ENCODE peak calls at places on chromosomes 4 and X, in four cellular contexts. G is K562, F is HepG2, E is GM12878. T is an unnamed sample.

GRCh38 chrX:119790977-119791436 is 423 bp downstream of the RPL39 start:
- DNase-seq in E (no peak), G (peak), F (peak), T (no peak)

GRCh38 chr4:31617667-31618066 is 897.5 kb downstream of the PCDH7 start:
- DNase-seq in E (no peak), G (no peak), F (no peak), T (no peak)

GRCh38 chr4:185304944-185305690 is 90.6 kb downstream of the LRP2BP start:
- DNase-seq in G (no peak), F (peak), E (peak), T (no peak)

GRCh38 chr4:116143221-116143620 is 942.2 kb downstream of the TRAM1L1 start:
- DNase-seq in F (no peak), G (no peak), E (no peak), T (no peak)

GRCh38 chr4:88467392-88467791 is 10.5 kb downstream of the HERC5 start:
- DNase-seq in E (no peak), F (no peak), G (no peak), T (no peak)

GRCh38 chr4:88600129-88600849 is 8.0 kb downstream of the HERC3 start:
- DNase-seq in E (no peak), G (no peak), F (no peak), T (no peak)

GRCh38 chr4:81628489-81628888 is 156.8 kb upstream of the RASGEF1B start:
- DNase-seq in E (no peak), G (no peak), F (peak), T (no peak)

GRCh38 chrX:5916945-5917344 is 311.7 kb downstream of the NLGN4X start:
- DNase-seq in E (no peak), G (no peak), F (no peak), T (no peak)

GRCh38 chr4:5720157-5720850 is 9.3 kb downstream of the EVC start:
- DNase-seq in F (no peak), G (no peak), E (no peak), T (no peak)

GRCh38 chr4:188781655-188782054 is 642.4 kb downstream of the TRIML1 start:
- DNase-seq in F (peak), G (no peak), E (no peak), T (peak)

GRCh38 chrX:104428231-104428630 is 137.8 kb upstream of the IL1RAPL2 start:
- DNase-seq in G (no peak), F (no peak), E (no peak), T (no peak)

GRCh38 chrX:136034622-136035021 is 49.4 kb downstream of the SLC9A6 start:
- DNase-seq in E (no peak), G (no peak), F (no peak), T (no peak)

GRCh38 chrX:2451456-2452316 is 49.1 kb downstream of the DHRSX start:
- DNase-seq in E (no peak), F (no peak), G (peak), T (no peak)

GRCh38 chrX:3075959-3076358 is 34.7 kb downstream of the ARSF start:
- DNase-seq in G (no peak), E (no peak), F (no peak), T (no peak)

GRCh38 chrX:155745792-155746191 is 133.0 kb upstream of the TMLHE start:
- DNase-seq in G (peak), F (peak), E (no peak), T (peak)

GRCh38 chrX:54710920-54711319 is 87.1 kb downstream of the ITIH6 start:
- DNase-seq in G (no peak), E (no peak), F (no peak), T (no peak)

GRCh38 chr4:70632028-70632427 is 3.5 kb downstream of the ENAM start:
- DNase-seq in E (no peak), F (no peak), G (no peak), T (no peak)

GRCh38 chr4:4762909-4763814 is 96.3 kb upstream of the MSX1 start:
- DNase-seq in G (no peak), F (no peak), E (peak), T (peak)

GRCh38 chrX:57286507-57287251 is at the start of gene FAAH2:
- DNase-seq in F (peak), G (peak), E (peak), T (no peak)

GRCh38 chr4:105605493-105605892 is 53.1 kb downstream of the ARHGEF38 start:
- DNase-seq in F (no peak), E (no peak), G (no peak), T (no peak)

GRCh38 chrX:37685452-37686347 is at the start of gene XK:
- DNase-seq in G (peak), F (no peak), E (no peak), T (peak)

GRCh38 chrX:102976290-102976689 is 39.2 kb downstream of the RAB40AL start:
- DNase-seq in G (no peak), F (no peak), E (no peak), T (no peak)

GRCh38 chr4:175330652-175331051 is 412.5 kb downstream of the ADAM29 start:
- DNase-seq in F (no peak), E (no peak), G (no peak), T (no peak)

GRCh38 chr4:854356-854755 is 28.4 kb upstream of the CPLX1 start:
- DNase-seq in G (no peak), F (no peak), E (no peak), T (no peak)

GRCh38 chr4:3385719-3386440 is 55.9 kb upstream of the HGFAC start:
- DNase-seq in E (no peak), G (no peak), F (no peak), T (no peak)

GRCh38 chr4:184787766-184788503 is 37.8 kb downstream of the ACSL1 start:
- DNase-seq in G (no peak), E (no peak), F (no peak), T (no peak)

GRCh38 chr4:185282968-185283367 is 73.6 kb downstream of the SNX25 start:
- DNase-seq in G (peak), E (no peak), F (no peak), T (no peak)

GRCh38 chr4:11424000-11424399 is 4.7 kb downstream of the HS3ST1 start:
- DNase-seq in G (peak), F (peak), E (no peak), T (peak)

GRCh38 chr4:30757357-30757756 is 37.2 kb downstream of the PCDH7 start:
- DNase-seq in F (no peak), G (no peak), E (no peak), T (no peak)

GRCh38 chrX:20515841-20516461 is 249.2 kb upstream of the RPS6KA3 start:
- DNase-seq in E (peak), G (no peak), F (peak), T (no peak)
- TF ChIP-seq FOXK2 in E (no peak), G (no peak), F (no peak), T (no peak)

DNA sequence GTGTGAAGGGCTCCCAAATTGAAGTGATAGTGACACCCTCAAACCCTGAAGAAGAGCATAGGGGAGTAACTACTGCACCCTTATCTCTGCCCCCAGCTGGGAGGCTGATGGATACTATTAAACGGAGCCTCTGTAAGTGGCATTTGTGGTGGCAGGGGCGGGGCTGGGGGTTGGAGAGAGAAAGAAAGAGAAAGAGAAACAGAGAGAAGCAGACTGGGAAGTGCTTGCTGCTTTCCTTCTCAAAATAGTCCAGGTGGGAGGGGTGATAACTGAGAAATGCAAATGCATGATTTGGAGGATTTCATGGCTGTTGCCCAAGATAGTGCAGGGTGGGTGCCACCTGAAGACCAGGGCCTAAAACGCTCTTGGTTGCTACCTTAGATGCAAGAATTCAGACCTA is 253.5 kb upstream of the GATB start:
- DNase-seq in E (peak), G (no peak), F (no peak), T (no peak)
- TF ChIP-seq FOXK2 in E (no peak), G (no peak), F (no peak), T (no peak)

DNA sequence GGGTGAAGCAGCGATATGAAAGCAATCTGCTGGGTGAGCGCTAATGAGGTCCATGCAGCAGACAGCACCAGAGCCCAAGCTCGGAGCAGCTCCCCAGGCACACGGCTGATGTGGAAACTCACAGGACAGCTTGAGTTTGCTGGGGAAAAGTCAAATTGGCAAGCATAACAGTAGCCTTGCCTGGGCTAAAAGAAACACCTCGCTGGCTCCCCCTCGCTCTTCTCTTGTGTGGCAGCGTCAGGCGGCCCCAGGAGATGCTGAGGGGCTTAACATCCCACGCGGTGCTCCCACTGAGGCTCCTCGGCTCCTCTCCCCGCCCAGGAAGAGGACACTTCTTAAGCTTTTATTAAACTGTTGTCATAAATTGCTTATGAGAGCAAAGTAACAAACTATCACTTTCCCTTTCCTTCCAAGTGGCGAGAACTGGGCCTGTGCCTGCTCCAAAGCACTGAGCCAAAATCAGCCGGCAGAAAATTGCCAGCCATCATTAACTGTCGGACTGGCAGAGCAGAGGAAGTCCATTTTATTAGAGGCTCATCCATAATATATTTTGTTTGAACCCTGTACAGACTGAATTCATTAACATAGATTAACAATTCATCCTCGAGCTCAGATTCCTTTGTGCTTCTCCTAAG is 111.4 kb downstream of the TSPAN5 start:
- DNase-seq in F (no peak), E (no peak), G (no peak), T (no peak)
- TF ChIP-seq FOXK2 in F (no peak), E (no peak), G (no peak), T (no peak)

DNA sequence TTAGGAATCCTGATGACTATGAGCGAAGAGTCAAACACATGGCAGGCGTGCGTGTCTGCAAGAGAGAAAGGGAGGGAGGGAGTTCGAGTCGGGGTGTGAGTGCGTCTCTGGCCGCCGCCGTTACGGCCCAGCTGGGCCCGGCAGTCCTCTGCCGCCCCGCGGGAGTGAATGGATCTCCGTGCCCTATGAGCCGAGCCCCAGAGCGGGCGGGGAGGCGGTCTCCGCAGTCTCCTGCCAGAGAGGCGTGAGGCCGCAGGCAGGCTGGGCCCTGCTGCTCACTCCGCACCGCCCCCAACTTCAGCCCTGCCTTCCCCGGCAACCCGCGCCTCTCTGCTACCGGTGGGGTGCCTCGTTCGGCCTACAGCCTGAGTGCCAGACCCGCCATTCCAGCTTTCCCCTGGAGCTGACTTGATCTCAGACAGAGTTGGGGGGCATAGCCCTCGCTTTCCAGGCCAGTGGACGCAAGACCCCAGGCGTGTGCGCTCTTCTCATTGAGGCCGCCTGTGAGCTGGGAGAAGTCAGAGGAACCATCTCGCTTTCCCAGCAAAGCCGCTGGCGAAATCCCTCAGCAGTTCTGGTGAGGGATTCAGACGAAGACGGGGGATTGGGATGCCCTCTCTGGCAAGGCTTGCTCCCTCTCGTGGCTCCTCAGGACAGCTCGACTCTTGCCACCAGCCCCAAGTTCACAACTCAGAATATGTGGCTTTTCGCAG is 1.4 kb downstream of the SLC16A2 start:
- DNase-seq in G (no peak), E (no peak), F (peak), T (peak)
- TF ChIP-seq FOXK2 in G (no peak), E (no peak), F (no peak), T (no peak)

DNA sequence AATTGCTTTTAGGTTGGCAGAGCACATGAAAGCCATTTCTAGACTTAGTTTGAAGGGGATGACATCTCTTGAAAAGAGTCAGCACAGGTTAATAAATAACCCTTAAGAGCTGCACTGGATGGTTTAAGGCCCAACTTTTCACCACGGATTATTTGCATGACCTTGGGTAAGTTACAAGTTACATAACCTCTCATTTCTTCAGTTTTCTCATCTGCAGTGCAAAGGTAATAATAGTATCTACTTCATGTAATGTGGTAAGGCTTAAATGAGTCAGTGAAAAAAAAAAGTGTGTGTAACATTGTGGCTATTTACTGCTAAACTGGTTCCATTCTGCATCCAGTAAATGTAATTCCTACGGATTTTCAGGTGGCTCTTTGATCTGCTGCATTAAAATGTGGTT is 715.8 kb downstream of the CCSER1 start:
- DNase-seq in G (no peak), F (peak), E (peak), T (no peak)
- TF ChIP-seq FOXK2 in G (no peak), F (no peak), E (no peak), T (no peak)

GRCh38 chr4:45006078-45006477 is 279.7 kb upstream of the GNPDA2 start:
- DNase-seq in F (no peak), E (no peak), G (no peak), T (no peak)
- TF ChIP-seq FOXK2 in F (no peak), E (no peak), G (no peak), T (no peak)

GRCh38 chr4:80221161-80221560 is 23.9 kb downstream of the PRDM8 start:
- DNase-seq in G (no peak), E (no peak), F (no peak), T (no peak)
- TF ChIP-seq FOXK2 in G (no peak), E (no peak), F (no peak), T (no peak)

GRCh38 chr4:152259866-152260265 is 276.0 kb downstream of the FBXW7 start:
- DNase-seq in F (no peak), G (no peak), E (no peak), T (no peak)
- TF ChIP-seq FOXK2 in F (no peak), G (no peak), E (no peak), T (no peak)

T was measured in HEK293T.